ENCODE peak calls at places on chromosome 11, in four cellular contexts. L, O, G and X are unnamed samples.

GRCh38 chr11:78711732-78712131 is 137.1 kb upstream of the NARS2 start:
- DNase-seq in G (no peak), O (no peak), L (no peak), X (no peak)

GRCh38 chr11:75204685-75205667 is 35.6 kb upstream of the TPBGL start:
- DNase-seq in O (peak; percentile 79), L (peak; percentile 90), G (peak; percentile 82), X (peak; percentile 98)

GRCh38 chr11:132686827-132687370 is 845.4 kb downstream of the OPCML start:
- DNase-seq in L (no peak), O (peak; percentile 49), G (no peak), X (no peak)

GRCh38 chr11:45920531-45921477 is 1.7 kb upstream of the LARGE2 start:
- DNase-seq in L (no peak), G (no peak), O (no peak), X (no peak)

GRCh38 chr11:107953506-107953905 is 25.3 kb downstream of the RAB39A start:
- DNase-seq in O (no peak), L (no peak), G (no peak), X (no peak)

GRCh38 chr11:113555071-113555739 is 80.0 kb upstream of the DRD2 start:
- DNase-seq in L (no peak), O (no peak), G (no peak), X (peak; percentile 42)

GRCh38 chr11:117839936-117840813 is 15.6 kb upstream of the FXYD2 start:
- DNase-seq in G (no peak), O (no peak), L (peak; percentile 17), X (no peak)

GRCh38 chr11:59380263-59381059 is 21.8 kb downstream of the OR5AN1 start:
- DNase-seq in O (no peak), G (no peak), L (no peak), X (no peak)

GRCh38 chr11:44032304-44033085 is 15.3 kb upstream of the ACCSL start:
- DNase-seq in G (no peak), L (no peak), O (peak; percentile 65), X (no peak)

GRCh38 chr11:90542092-90542491 is 319.2 kb upstream of the CHORDC1 start:
- DNase-seq in O (no peak), G (no peak), L (no peak), X (no peak)

GRCh38 chr11:36309779-36310178 is 13.7 kb downstream of the PRR5L start:
- DNase-seq in G (no peak), O (no peak), L (no peak), X (no peak)

GRCh38 chr11:75583710-75584658 is 21.9 kb downstream of the SERPINH1 start:
- DNase-seq in O (peak; percentile 68), L (peak; percentile 82), G (no peak), X (peak; percentile 91)

GRCh38 chr11:14974021-14974698 is 2.0 kb upstream of the CALCA start:
- DNase-seq in O (no peak), L (peak; percentile 51), G (no peak), X (peak; percentile 82)

GRCh38 chr11:111612211-111612610 is 10.0 kb downstream of the SIK2 start:
- DNase-seq in L (no peak), G (no peak), O (peak; percentile 41), X (no peak)

GRCh38 chr11:70319694-70320093 is 49.2 kb downstream of the PPFIA1 start:
- DNase-seq in L (no peak), G (peak; percentile 43), O (no peak), X (no peak)

GRCh38 chr11:76388408-76388807 is 7.3 kb downstream of the GVQW3 start:
- DNase-seq in G (no peak), L (no peak), O (no peak), X (no peak)

GRCh38 chr11:110093407-110094297 is 460 bp downstream of the ZC3H12C start:
- DNase-seq in G (peak; percentile 20), O (peak; percentile 63), L (peak; percentile 40), X (peak; percentile 82)

GRCh38 chr11:64430570-64430969 is 71.6 kb downstream of the RPS6KA4 start:
- DNase-seq in O (no peak), L (no peak), G (no peak), X (peak; percentile 31)

GRCh38 chr11:108698844-108699642 is 34.2 kb downstream of the DDX10 start:
- DNase-seq in L (no peak), O (no peak), G (no peak), X (no peak)

GRCh38 chr11:47136327-47136726 is 40.4 kb downstream of the ARFGAP2 start:
- DNase-seq in L (no peak), O (no peak), G (no peak), X (peak; percentile 35)

GRCh38 chr11:70090989-70091388 is 12.9 kb downstream of the ANO1 start:
- DNase-seq in G (no peak), O (no peak), L (no peak), X (no peak)

GRCh38 chr11:112195906-112196305 is 20.6 kb downstream of the BCO2 start:
- DNase-seq in G (no peak), L (no peak), O (peak; percentile 59), X (no peak)

GRCh38 chr11:67349927-67350465 is 3.4 kb downstream of the POLD4 start:
- DNase-seq in O (no peak), G (no peak), L (no peak), X (no peak)

GRCh38 chr11:2790581-2790925 is 90.8 kb upstream of the KCNQ1OT1 start:
- DNase-seq in G (no peak), O (no peak), L (peak; percentile 19), X (peak; percentile 27)

GRCh38 chr11:9203715-9204311 is 61.3 kb downstream of the DENND5A start:
- DNase-seq in G (no peak), O (no peak), L (peak; percentile 41), X (peak; percentile 71)

GRCh38 chr11:109062445-109062844 is 359.5 kb upstream of the C11orf87 start:
- DNase-seq in O (peak; percentile 59), G (no peak), L (no peak), X (no peak)

GRCh38 chr11:130979386-130979972 is 63.2 kb upstream of the SNX19 start:
- DNase-seq in O (peak; percentile 41), G (peak; percentile 28), L (no peak), X (no peak)

GRCh38 chr11:4184163-4184916 is 89.7 kb downstream of the RRM1 start:
- DNase-seq in O (no peak), L (no peak), G (no peak), X (peak; percentile 42)

GRCh38 chr11:85783758-85784157 is 27.2 kb downstream of the SYTL2 start:
- DNase-seq in L (no peak), G (no peak), O (no peak), X (no peak)

GRCh38 chr11:8018742-8019631 is 31.9 kb downstream of the EIF3F start:
- DNase-seq in O (peak; percentile 83), L (peak; percentile 87), G (peak; percentile 70), X (peak; percentile 90)